ENCODE peak calls at places on chromosomes 3 and 15, in eight cellular contexts. S is cerebellar cortex; A is HT1080; Z is naive thymus-derived CD8-positive, alpha-beta T cell; L is fibroblast of gingiva; I is AG10803; J is mesendoderm; U is Kasumi-1. F is an unnamed sample.

GRCh38 chr3:118782755-118783202 is 251.9 kb downstream of the IGSF11 start:
- DNase-seq in S (no peak), A (peak), Z (no peak), L (no peak), I (no peak), J (peak), U (peak), F (no peak)

GRCh38 chr15:70152070-70152480 is 54.4 kb upstream of the TLE3 start:
- DNase-seq in S (peak), A (peak), Z (no peak), L (no peak), I (no peak), J (peak), U (peak), F (no peak)

GRCh38 chr3:110579841-110580550 is 491.6 kb upstream of the NECTIN3 start:
- DNase-seq in S (no peak), A (peak), Z (no peak), L (peak), I (peak), J (no peak), U (no peak), F (no peak)

GRCh38 chr3:113626513-113627371 is 69.7 kb downstream of the USF3 start:
- DNase-seq in S (peak), A (peak), Z (no peak), L (peak), I (peak), J (peak), U (peak), F (no peak)

GRCh38 chr15:57456559-57456958 is 80.3 kb downstream of the CGNL1 start:
- DNase-seq in S (no peak), A (no peak), Z (no peak), L (no peak), I (no peak), J (no peak), U (no peak), F (no peak)

GRCh38 chr15:78192826-78193594 is 41.4 kb downstream of the ACSBG1 start:
- DNase-seq in S (no peak), A (no peak), Z (no peak), L (no peak), I (no peak), J (no peak), U (no peak), F (no peak)

GRCh38 chr15:38683382-38684242 is 119.0 kb upstream of the RASGRP1 start:
- DNase-seq in S (peak), A (no peak), Z (peak), L (no peak), I (peak), J (peak), U (peak), F (peak)

GRCh38 chr15:79978694-79979519 is 7.9 kb upstream of the BCL2A1 start:
- DNase-seq in S (no peak), A (peak), Z (no peak), L (peak), I (peak), J (no peak), U (peak), F (no peak)

GRCh38 chr3:113234688-113235260 is 23.4 kb downstream of the BOC start:
- DNase-seq in S (no peak), A (peak), Z (no peak), L (peak), I (peak), J (peak), U (no peak), F (no peak)

GRCh38 chr15:90001683-90002427 is 731 bp downstream of the ZNF710 start:
- DNase-seq in S (peak), A (peak), Z (peak), L (peak), I (peak), J (peak), U (peak), F (peak)

GRCh38 chr3:37050242-37050641 is 56.9 kb downstream of the MLH1 start:
- DNase-seq in S (no peak), A (no peak), Z (no peak), L (no peak), I (no peak), J (no peak), U (no peak), F (no peak)

GRCh38 chr3:126544596-126545281 is 14.0 kb downstream of the C3orf22 start:
- DNase-seq in S (no peak), A (no peak), Z (no peak), L (no peak), I (no peak), J (no peak), U (no peak), F (peak)

GRCh38 chr3:190807719-190808375 is 54.6 kb downstream of the GMNC start:
- DNase-seq in S (no peak), A (no peak), Z (no peak), L (peak), I (no peak), J (no peak), U (no peak), F (peak)

GRCh38 chr15:92098869-92099268 is 245.4 kb downstream of the SLCO3A1 start:
- DNase-seq in S (no peak), A (no peak), Z (no peak), L (peak), I (peak), J (peak), U (no peak), F (no peak)

GRCh38 chr3:12229144-12229871 is 59.6 kb upstream of the PPARG start:
- DNase-seq in S (peak), A (no peak), Z (no peak), L (no peak), I (no peak), J (no peak), U (peak), F (no peak)

GRCh38 chr3:172274906-172275305 is 173.3 kb downstream of the GHSR start:
- DNase-seq in S (no peak), A (no peak), Z (no peak), L (no peak), I (no peak), J (no peak), U (no peak), F (no peak)

GRCh38 chr3:172630316-172630715 is 80.6 kb downstream of the NCEH1 start:
- DNase-seq in S (no peak), A (no peak), Z (no peak), L (peak), I (peak), J (no peak), U (no peak), F (no peak)